ENCODE peak calls at places on chromosomes 16 and 17, in six cellular contexts. O is effector memory CD8-positive, alpha-beta T cell; K is occipital lobe; E is EL; D is stimulated activated CD8-positive, alpha-beta memory T cell treated with anti-CD3 and anti-CD28 coated beads, Interleukin-2, amount 100 ng/mL, for 48 hours; S is stimulated activated CD4-positive, alpha-beta T cell treated with anti-CD3 and anti-CD28 coated beads, TNF-alpha, amount 100 ng/mL, for 4 hours. X is an unnamed sample.

GRCh38 chr16:14050297-14051027 is 20.7 kb upstream of the MRTFB start:
- DNase-seq in K (no peak), O (no peak), E (peak), S (no peak), D (no peak), X (no peak)

GRCh38 chr16:49763826-49764225 is 92.1 kb downstream of the ZNF423 start:
- DNase-seq in D (no peak), O (no peak), E (no peak), S (no peak), K (no peak), X (no peak)

GRCh38 chr16:68259421-68259820 is 4.9 kb upstream of the SLC7A6 start:
- DNase-seq in K (no peak), S (no peak), E (no peak), O (no peak), D (no peak), X (no peak)

GRCh38 chr17:12415031-12415430 is 250.7 kb upstream of the MYOCD start:
- DNase-seq in S (no peak), E (peak), O (no peak), D (no peak), K (no peak), X (no peak)

GRCh38 chr16:58196898-58197313 is 1.0 kb downstream of the CSNK2A2 start:
- DNase-seq in O (no peak), D (no peak), S (no peak), E (peak), K (no peak), X (peak)

GRCh38 chr17:30824002-30824355 is 513 bp downstream of the CRLF3 start:
- DNase-seq in K (no peak), E (peak), S (no peak), O (peak), D (no peak), X (no peak)

GRCh38 chr16:12802661-12803060 is 1.0 kb downstream of the CPPED1 start:
- DNase-seq in E (no peak), S (no peak), D (no peak), K (no peak), O (no peak), X (no peak)

GRCh38 chr17:77571562-77571981 is 386.9 kb upstream of the TNRC6C start:
- DNase-seq in E (no peak), D (no peak), K (peak), O (no peak), S (no peak), X (peak)

GRCh38 chr17:82365586-82366295 is 5.8 kb upstream of the UTS2R start:
- DNase-seq in E (no peak), S (no peak), O (no peak), D (no peak), K (no peak), X (no peak)

GRCh38 chr16:31860508-31860907 is 13.1 kb upstream of the ZNF267 start:
- DNase-seq in S (no peak), O (no peak), K (no peak), D (no peak), E (no peak), X (no peak)

GRCh38 chr16:1181715-1182671 is 29.1 kb downstream of the CACNA1H start:
- DNase-seq in D (no peak), O (no peak), E (peak), K (no peak), S (no peak), X (peak)

GRCh38 chr17:64202683-64203430 is 60.2 kb downstream of the TEX2 start:
- DNase-seq in S (no peak), O (no peak), D (no peak), K (peak), E (peak), X (peak)

GRCh38 chr16:86511317-86512161 is 1.2 kb downstream of the FOXF1 start:
- DNase-seq in E (no peak), O (no peak), D (no peak), K (no peak), S (no peak), X (no peak)

GRCh38 chr17:69567130-69567529 is 152.6 kb downstream of the MAP2K6 start:
- DNase-seq in D (no peak), E (no peak), O (no peak), K (no peak), S (no peak), X (peak)

GRCh38 chr16:85396879-85397871 is 215.9 kb upstream of the GSE1 start:
- DNase-seq in S (no peak), E (no peak), K (no peak), O (no peak), D (no peak), X (no peak)

GRCh38 chr16:64964126-64964540 is 157.7 kb downstream of the CDH11 start:
- DNase-seq in E (peak), D (no peak), O (no peak), K (no peak), S (no peak), X (no peak)

GRCh38 chr16:19366384-19366783 is 51.3 kb upstream of the TMC5 start:
- DNase-seq in S (no peak), D (no peak), K (no peak), O (no peak), E (peak), X (no peak)

GRCh38 chr16:19138601-19139000 is 24.8 kb downstream of the ITPRIPL2 start:
- DNase-seq in S (no peak), E (peak), K (no peak), O (no peak), D (no peak), X (peak)

GRCh38 chr16:3856367-3857141 is 24.0 kb downstream of the CREBBP start:
- DNase-seq in E (no peak), S (no peak), K (no peak), D (no peak), O (no peak), X (no peak)

GRCh38 chr16:20750558-20750957 is 8.9 kb upstream of the THUMPD1 start:
- DNase-seq in D (no peak), K (no peak), O (no peak), S (no peak), E (no peak), X (no peak)

GRCh38 chr16:71350821-71351557 is 7.5 kb upstream of the CALB2 start:
- DNase-seq in D (no peak), O (no peak), S (no peak), E (no peak), K (no peak), X (no peak)